ENCODE peak calls at places on chromosomes 13 and 19, in five cellular contexts. K is K562, N is GM12878, V is HepG2, Y is H1. T is an unnamed sample.

GRCh38 chr19:41230067-41230857 is 11.2 kb downstream of the AXL start:
- DNase-seq in K (no peak), V (no peak), N (no peak), Y (no peak), T (no peak)

GRCh38 chr13:27810009-27810408 is 17.7 kb downstream of the GSX1 start:
- DNase-seq in N (no peak), K (no peak), V (no peak), Y (no peak), T (no peak)

GRCh38 chr19:36198116-36198515 is 16.3 kb downstream of the ZNF565 start:
- DNase-seq in V (no peak), K (no peak), N (no peak), Y (no peak), T (no peak)

GRCh38 chr19:39411006-39411831 is 1.2 kb upstream of the PLEKHG2 start:
- DNase-seq in Y (no peak), K (no peak), V (peak; percentile 88), N (no peak), T (no peak)

GRCh38 chr13:112510002-112510780 is 77.8 kb downstream of the TUBGCP3 start:
- DNase-seq in K (peak; percentile 11), Y (peak; percentile 53), V (peak; percentile 52), N (no peak), T (peak; percentile 95)

GRCh38 chr13:78602561-78603239 is 652 bp downstream of the POU4F1 start:
- DNase-seq in K (peak; percentile 16), V (no peak), Y (no peak), N (no peak), T (peak; percentile 48)

GRCh38 chr19:54133312-54133956 is 4.1 kb upstream of the CNOT3 start:
- DNase-seq in N (no peak), K (no peak), Y (peak; percentile 78), V (peak; percentile 84), T (peak; percentile 56)

GRCh38 chr19:6018786-6019185 is 40.8 kb upstream of the RANBP3 start:
- DNase-seq in Y (peak; percentile 25), K (peak; percentile 68), N (no peak), V (no peak), T (peak; percentile 82)

GRCh38 chr19:32296694-32297093 is 48.7 kb upstream of the ZNF507 start:
- DNase-seq in V (no peak), K (no peak), Y (no peak), N (no peak), T (no peak)

GRCh38 chr13:45231722-45232121 is 30.9 kb upstream of the KCTD4 start:
- DNase-seq in Y (no peak), K (no peak), N (no peak), V (no peak), T (no peak)

GRCh38 chr13:52983836-52984235 is 44.8 kb upstream of the OLFM4 start:
- DNase-seq in Y (no peak), N (no peak), V (no peak), K (no peak), T (no peak)

GRCh38 chr19:15869109-15869555 is 28.7 kb downstream of the CYP4F2 start:
- DNase-seq in N (no peak), K (peak; percentile 80), V (peak; percentile 60), Y (no peak), T (peak; percentile 46)

GRCh38 chr13:94822356-94822755 is 110.0 kb upstream of the SOX21 start:
- DNase-seq in Y (no peak), K (no peak), N (no peak), V (no peak), T (peak; percentile 16)

GRCh38 chr19:11041966-11042627 is 47.2 kb upstream of the LDLR start:
- DNase-seq in N (no peak), Y (no peak), K (no peak), V (no peak), T (no peak)

GRCh38 chr13:101424381-101425155 is 8.3 kb upstream of the NALCN start:
- DNase-seq in Y (no peak), V (peak; percentile 17), N (no peak), K (no peak), T (no peak)

GRCh38 chr13:42876270-42876714 is 94.9 kb downstream of the FAM216B start:
- DNase-seq in K (no peak), Y (peak; percentile 33), N (peak; percentile 82), V (no peak), T (peak; percentile 90)

GRCh38 chr19:11783767-11784166 is 14.6 kb upstream of the ZNF491 start:
- DNase-seq in K (no peak), N (no peak), Y (no peak), V (no peak), T (no peak)

GRCh38 chr13:38418286-38418685 is 68.6 kb downstream of the UFM1 start:
- DNase-seq in Y (no peak), K (no peak), N (no peak), V (no peak), T (no peak)

GRCh38 chr19:8654591-8655339 is 24.3 kb downstream of the NFILZ start:
- DNase-seq in V (no peak), N (no peak), Y (peak; percentile 13), K (peak; percentile 82), T (peak; percentile 84)

GRCh38 chr19:1055886-1056620 is 10.9 kb upstream of the ARHGAP45 start:
- DNase-seq in Y (no peak), N (no peak), K (no peak), V (no peak), T (no peak)

GRCh38 chr13:111469916-111470506 is 149.6 kb downstream of the TEX29 start:
- DNase-seq in V (no peak), K (no peak), N (no peak), Y (no peak), T (no peak)

GRCh38 chr19:28497137-28497536 is 715.8 kb downstream of the UQCRFS1 start:
- DNase-seq in V (no peak), Y (no peak), N (no peak), K (no peak), T (no peak)

GRCh38 chr13:35764359-35765015 is 288.0 kb upstream of the MAB21L1 start:
- DNase-seq in V (no peak), Y (no peak), N (no peak), K (no peak), T (no peak)

GRCh38 chr13:30963794-30964193 is 31.3 kb downstream of the TEX26 start:
- DNase-seq in V (no peak), K (no peak), N (no peak), Y (no peak), T (no peak)

GRCh38 chr13:110445722-110446569 is 115.6 kb downstream of the RAB20 start:
- DNase-seq in N (no peak), Y (no peak), V (no peak), K (no peak), T (no peak)
- TF ChIP-seq EZH2 in N (no peak), Y (no peak), V (no peak), K (no peak), T (no peak)

DNA sequence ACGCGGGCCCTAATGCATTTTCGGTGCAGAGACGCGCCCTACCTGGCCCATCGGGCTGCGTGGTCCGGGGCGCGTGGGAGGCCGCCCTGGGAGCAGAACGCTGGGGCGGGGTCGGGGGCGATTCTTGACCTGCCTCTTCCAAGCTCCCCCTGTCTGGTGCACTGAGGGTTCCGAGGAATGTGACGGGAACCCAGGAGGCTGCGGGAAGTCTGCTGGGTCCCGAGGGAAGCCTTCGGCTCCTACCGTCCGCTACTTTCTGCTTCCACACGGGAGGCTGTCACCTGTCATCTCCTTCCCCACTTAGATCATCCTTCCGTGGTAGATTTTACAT is 768 bp upstream of the SPRYD7 start:
- DNase-seq in V (no peak), Y (no peak), N (no peak), K (peak; percentile 21), T (peak; percentile 60)
- TF ChIP-seq CREB1 in V (no peak), Y (no peak), N (no peak), K (no peak), T (no peak)

DNA sequence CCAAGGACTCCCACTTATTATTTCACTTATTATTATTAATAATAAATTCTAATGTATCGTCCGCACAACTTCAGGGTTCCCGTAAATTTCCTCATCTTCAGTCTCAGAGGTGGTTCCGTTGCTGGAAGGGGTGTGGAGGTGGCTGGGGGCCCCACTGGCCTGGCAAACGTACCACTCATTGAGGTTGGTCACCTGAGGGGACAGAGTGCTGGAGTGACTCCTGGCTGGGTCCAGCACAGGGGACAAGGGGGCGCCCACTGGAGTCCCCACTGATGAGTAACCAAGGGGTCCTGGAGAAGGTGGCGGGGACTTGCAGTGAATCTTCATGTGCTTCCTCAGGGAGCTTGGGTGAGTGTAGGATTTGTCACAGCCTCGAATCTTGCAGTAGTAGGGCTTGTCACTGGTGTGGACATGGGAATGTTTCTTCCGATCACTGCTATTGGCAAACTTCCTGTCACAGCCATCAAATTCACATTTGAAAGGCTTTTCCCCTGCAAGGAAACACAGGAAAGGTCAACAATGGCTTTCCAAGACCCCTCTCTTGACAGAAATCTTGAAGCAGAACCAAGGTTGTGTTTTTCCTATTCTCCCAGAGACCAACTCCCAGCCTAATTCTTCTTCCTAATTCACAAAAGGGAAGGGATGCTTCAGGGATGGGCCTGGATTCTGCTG is 6.1 kb downstream of the ZIC5 start:
- DNase-seq in V (no peak), K (no peak), N (no peak), Y (no peak), T (no peak)
- TF ChIP-seq EZH2 in V (no peak), K (no peak), N (no peak), Y (no peak), T (no peak)

DNA sequence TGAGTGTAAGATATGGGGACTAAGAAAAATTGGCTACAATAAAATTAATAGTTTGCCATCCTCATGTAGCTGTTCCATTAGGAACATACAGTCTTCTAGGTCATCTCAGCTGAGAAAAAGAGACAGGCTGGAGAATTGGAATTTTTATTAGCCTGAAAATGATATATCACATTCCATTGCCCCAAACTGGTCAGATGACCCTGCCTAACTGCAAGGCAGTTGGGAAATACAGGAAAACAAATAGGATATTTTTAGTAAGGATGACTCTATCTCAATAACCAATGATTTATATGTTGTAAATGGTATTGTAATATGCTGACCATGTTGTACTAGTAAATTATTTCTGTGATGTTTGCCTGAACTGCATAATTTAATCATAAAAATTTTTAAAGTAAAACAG is 673.8 kb downstream of the PCDH9 start:
- DNase-seq in K (no peak), V (no peak), Y (no peak), N (no peak), T (no peak)
- TF ChIP-seq CREB1 in K (no peak), V (no peak), Y (no peak), N (no peak), T (no peak)

GRCh38 chr19:17795495-17795856 is 538 bp downstream of the B3GNT3 start:
- DNase-seq in K (no peak), Y (no peak), N (no peak), V (no peak), T (no peak)

GRCh38 chr19:17794412-17794730 is 567 bp upstream of the B3GNT3 start:
- DNase-seq in K (no peak), Y (no peak), V (no peak), N (no peak), T (peak; percentile 70)

GRCh38 chr19:17796838-17797168 is 1.9 kb downstream of the B3GNT3 start:
- DNase-seq in Y (no peak), V (no peak), N (no peak), K (no peak), T (no peak)

GRCh38 chr19:17796013-17796837 is 1.3 kb downstream of the B3GNT3 start:
- DNase-seq in V (peak; percentile 45), Y (no peak), N (no peak), K (no peak), T (no peak)

GRCh38 chr19:17794731-17795494 is at the start of gene B3GNT3:
- DNase-seq in Y (no peak), V (peak; percentile 46), K (peak; percentile 81), N (no peak), T (peak; percentile 89)
- TF ChIP-seq EZH2 in Y (no peak), V (no peak), K (no peak), N (no peak), T (peak; percentile 15)